ENCODE peak calls at places on chromosomes 16 and 17, in six cellular contexts. One of them, this sample, is unnamed.

GRCh38 chr17:13403982-13404931 is 197.5 kb downstream of the HS3ST3A1 start:
- DNase-seq in stimulated activated CD8-positive, alpha-beta memory T cell treated with anti-CD3 and anti-CD28 coated beads, Interleukin-7, amount 100 ng/mL, for 1 hour: no peak
- DNase-seq in A549: no peak
- DNase-seq in HL-60: no peak
- DNase-seq in HFF-Myc: no peak
- DNase-seq in WERI-Rb-1: no peak
- DNase-seq in this sample: no peak

GRCh38 chr16:63890072-63890471 is 1231.8 kb downstream of the CDH11 start:
- DNase-seq in HL-60: no peak
- DNase-seq in stimulated activated CD8-positive, alpha-beta memory T cell treated with anti-CD3 and anti-CD28 coated beads, Interleukin-7, amount 100 ng/mL, for 1 hour: no peak
- DNase-seq in A549: no peak
- DNase-seq in HFF-Myc: no peak
- DNase-seq in WERI-Rb-1: no peak
- DNase-seq in this sample: no peak

GRCh38 chr16:13864689-13865088 is 55.3 kb upstream of the ERCC4 start:
- DNase-seq in A549: no peak
- DNase-seq in HFF-Myc: no peak
- DNase-seq in HL-60: peak
- DNase-seq in stimulated activated CD8-positive, alpha-beta memory T cell treated with anti-CD3 and anti-CD28 coated beads, Interleukin-7, amount 100 ng/mL, for 1 hour: no peak
- DNase-seq in WERI-Rb-1: no peak
- DNase-seq in this sample: no peak

GRCh38 chr16:11824362-11824761 is 27.0 kb downstream of the RSL1D1 start:
- DNase-seq in WERI-Rb-1: no peak
- DNase-seq in HFF-Myc: no peak
- DNase-seq in HL-60: peak
- DNase-seq in stimulated activated CD8-positive, alpha-beta memory T cell treated with anti-CD3 and anti-CD28 coated beads, Interleukin-7, amount 100 ng/mL, for 1 hour: no peak
- DNase-seq in A549: no peak
- DNase-seq in this sample: no peak

GRCh38 chr16:89373355-89374110 is 116.8 kb downstream of the ANKRD11 start:
- DNase-seq in stimulated activated CD8-positive, alpha-beta memory T cell treated with anti-CD3 and anti-CD28 coated beads, Interleukin-7, amount 100 ng/mL, for 1 hour: no peak
- DNase-seq in WERI-Rb-1: no peak
- DNase-seq in A549: no peak
- DNase-seq in HFF-Myc: no peak
- DNase-seq in HL-60: no peak
- DNase-seq in this sample: no peak

GRCh38 chr17:8117980-8118768 is at the start of gene ALOXE3:
- DNase-seq in stimulated activated CD8-positive, alpha-beta memory T cell treated with anti-CD3 and anti-CD28 coated beads, Interleukin-7, amount 100 ng/mL, for 1 hour: no peak
- DNase-seq in A549: peak
- DNase-seq in HL-60: no peak
- DNase-seq in WERI-Rb-1: peak
- DNase-seq in HFF-Myc: no peak
- DNase-seq in this sample: no peak

GRCh38 chr16:54526916-54527315 is 240.3 kb upstream of the IRX3 start:
- DNase-seq in stimulated activated CD8-positive, alpha-beta memory T cell treated with anti-CD3 and anti-CD28 coated beads, Interleukin-7, amount 100 ng/mL, for 1 hour: no peak
- DNase-seq in HFF-Myc: no peak
- DNase-seq in A549: no peak
- DNase-seq in HL-60: no peak
- DNase-seq in WERI-Rb-1: no peak
- DNase-seq in this sample: no peak

GRCh38 chr17:1122681-1123396 is 56.9 kb downstream of the ABR start:
- DNase-seq in A549: peak
- DNase-seq in HL-60: no peak
- DNase-seq in WERI-Rb-1: peak
- DNase-seq in HFF-Myc: no peak
- DNase-seq in stimulated activated CD8-positive, alpha-beta memory T cell treated with anti-CD3 and anti-CD28 coated beads, Interleukin-7, amount 100 ng/mL, for 1 hour: peak
- DNase-seq in this sample: peak

GRCh38 chr16:75105306-75106061 is 11.1 kb downstream of the LDHD start:
- DNase-seq in stimulated activated CD8-positive, alpha-beta memory T cell treated with anti-CD3 and anti-CD28 coated beads, Interleukin-7, amount 100 ng/mL, for 1 hour: no peak
- DNase-seq in HL-60: peak
- DNase-seq in A549: no peak
- DNase-seq in HFF-Myc: no peak
- DNase-seq in WERI-Rb-1: no peak
- DNase-seq in this sample: no peak

GRCh38 chr17:55334285-55334684 is 69.5 kb downstream of the HLF start:
- DNase-seq in HL-60: no peak
- DNase-seq in WERI-Rb-1: no peak
- DNase-seq in A549: no peak
- DNase-seq in HFF-Myc: peak
- DNase-seq in stimulated activated CD8-positive, alpha-beta memory T cell treated with anti-CD3 and anti-CD28 coated beads, Interleukin-7, amount 100 ng/mL, for 1 hour: no peak
- DNase-seq in this sample: no peak

GRCh38 chr17:34596897-34597296 is 17.5 kb downstream of the TMEM132E start:
- DNase-seq in WERI-Rb-1: no peak
- DNase-seq in stimulated activated CD8-positive, alpha-beta memory T cell treated with anti-CD3 and anti-CD28 coated beads, Interleukin-7, amount 100 ng/mL, for 1 hour: no peak
- DNase-seq in HFF-Myc: no peak
- DNase-seq in A549: no peak
- DNase-seq in HL-60: no peak
- DNase-seq in this sample: no peak

GRCh38 chr16:17335826-17336492 is 134.8 kb downstream of the XYLT1 start:
- DNase-seq in A549: no peak
- DNase-seq in stimulated activated CD8-positive, alpha-beta memory T cell treated with anti-CD3 and anti-CD28 coated beads, Interleukin-7, amount 100 ng/mL, for 1 hour: no peak
- DNase-seq in HL-60: no peak
- DNase-seq in WERI-Rb-1: no peak
- DNase-seq in HFF-Myc: no peak
- DNase-seq in this sample: no peak

GRCh38 chr17:19244357-19244756 is 7.2 kb downstream of the EPN2 start:
- DNase-seq in HFF-Myc: no peak
- DNase-seq in stimulated activated CD8-positive, alpha-beta memory T cell treated with anti-CD3 and anti-CD28 coated beads, Interleukin-7, amount 100 ng/mL, for 1 hour: no peak
- DNase-seq in A549: no peak
- DNase-seq in WERI-Rb-1: no peak
- DNase-seq in HL-60: no peak
- DNase-seq in this sample: no peak

GRCh38 chr16:1757714-1758461 is 13.5 kb downstream of the NME3 start:
- DNase-seq in HFF-Myc: no peak
- DNase-seq in A549: no peak
- DNase-seq in HL-60: no peak
- DNase-seq in WERI-Rb-1: no peak
- DNase-seq in stimulated activated CD8-positive, alpha-beta memory T cell treated with anti-CD3 and anti-CD28 coated beads, Interleukin-7, amount 100 ng/mL, for 1 hour: no peak
- DNase-seq in this sample: no peak

GRCh38 chr16:85286066-85286712 is 173.9 kb upstream of the CIBAR2 start:
- DNase-seq in HL-60: no peak
- DNase-seq in stimulated activated CD8-positive, alpha-beta memory T cell treated with anti-CD3 and anti-CD28 coated beads, Interleukin-7, amount 100 ng/mL, for 1 hour: no peak
- DNase-seq in HFF-Myc: no peak
- DNase-seq in WERI-Rb-1: no peak
- DNase-seq in A549: no peak
- DNase-seq in this sample: no peak

GRCh38 chr16:75486666-75487313 is 8.5 kb downstream of the CHST6 start:
- DNase-seq in HL-60: no peak
- DNase-seq in stimulated activated CD8-positive, alpha-beta memory T cell treated with anti-CD3 and anti-CD28 coated beads, Interleukin-7, amount 100 ng/mL, for 1 hour: no peak
- DNase-seq in WERI-Rb-1: no peak
- DNase-seq in HFF-Myc: no peak
- DNase-seq in A549: no peak
- DNase-seq in this sample: no peak

This sample was measured in D341Med.